ENCODE peak calls at places on chromosomes 6 and 20, in six cellular contexts. V is activated CD8-positive, alpha-beta T cell treated with anti-CD3 and anti-CD28 coated beads for 36 hours; H is BJ; I is HCT116; T is AG10803; L is ovary. P is an unnamed sample.

GRCh38 chr20:38277691-38278090 is 17.2 kb upstream of the KIAA1755 start:
- DNase-seq in V (no peak), H (no peak), I (no peak), T (no peak), L (no peak), P (no peak)

GRCh38 chr20:49234831-49235230 is 15.6 kb downstream of the DDX27 start:
- DNase-seq in V (no peak), H (no peak), I (no peak), T (no peak), L (no peak), P (no peak)

GRCh38 chr6:90631046-90631445 is 44.2 kb upstream of the MAP3K7 start:
- DNase-seq in V (no peak), H (no peak), I (no peak), T (no peak), L (no peak), P (no peak)

GRCh38 chr20:52422574-52423463 is 231.2 kb upstream of the ZFP64 start:
- DNase-seq in V (no peak), H (no peak), I (no peak), T (peak), L (no peak), P (no peak)

GRCh38 chr6:24480705-24481104 is 8.7 kb downstream of the GPLD1 start:
- DNase-seq in V (no peak), H (no peak), I (no peak), T (no peak), L (no peak), P (no peak)

GRCh38 chr6:104887350-104887749 is 27.6 kb upstream of the HACE1 start:
- DNase-seq in V (peak), H (no peak), I (no peak), T (peak), L (no peak), P (peak)

GRCh38 chr6:167708501-167709094 is 118.1 kb upstream of the AFDN start:
- DNase-seq in V (no peak), H (no peak), I (no peak), T (no peak), L (no peak), P (no peak)

GRCh38 chr20:9689041-9689440 is 149.8 kb downstream of the PAK5 start:
- DNase-seq in V (no peak), H (no peak), I (no peak), T (no peak), L (no peak), P (no peak)

GRCh38 chr6:167932468-167933276 is 64.8 kb upstream of the KIF25 start:
- DNase-seq in V (no peak), H (no peak), I (no peak), T (peak), L (no peak), P (no peak)

GRCh38 chr20:2538356-2538755 is 2.0 kb downstream of the TMC2 start:
- DNase-seq in V (no peak), H (no peak), I (no peak), T (no peak), L (no peak), P (no peak)

DNA sequence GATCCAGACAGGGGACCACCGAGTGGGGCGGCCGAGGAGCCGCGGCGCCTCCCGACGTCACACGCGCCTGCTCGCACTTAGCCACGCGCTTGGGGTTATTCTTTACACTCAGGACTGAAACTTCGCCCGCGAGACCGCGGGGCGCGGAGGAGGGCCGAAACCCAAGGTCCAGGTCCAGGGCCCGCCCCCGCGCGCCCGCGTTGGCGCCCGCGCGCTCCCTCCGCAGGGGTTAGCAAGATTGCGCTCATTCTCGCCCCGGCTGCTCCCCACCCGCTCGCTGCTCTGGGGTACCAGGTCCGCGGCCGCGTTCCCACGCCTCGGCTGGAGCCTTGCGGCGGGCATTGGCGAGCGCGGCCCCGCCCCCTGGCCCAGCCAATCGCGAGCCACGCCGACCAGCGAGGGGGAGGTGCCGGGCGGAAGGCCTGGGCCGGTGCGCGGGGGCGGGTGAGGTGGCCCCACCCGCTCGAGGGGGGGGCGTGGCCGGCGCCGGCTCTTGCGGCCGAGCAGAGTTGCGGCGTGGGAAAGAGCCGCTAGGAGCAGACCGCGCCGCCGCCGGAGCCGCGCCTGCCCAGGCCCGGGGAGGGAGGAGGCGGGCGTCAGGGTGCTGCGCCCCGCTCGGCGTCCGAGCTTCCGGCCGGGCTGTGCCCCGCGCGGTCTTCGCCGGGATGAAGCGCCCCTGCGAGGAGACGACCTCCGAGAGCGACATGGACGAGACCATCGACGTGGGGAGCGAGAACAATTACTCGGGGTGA is at the start of gene HEY2:
- DNase-seq in V (peak), H (peak), I (peak), T (peak), L (peak), P (peak)
- TF ChIP-seq CTCF in V (no peak), H (no peak), I (no peak), T (no peak), L (peak), P (no peak)

DNA sequence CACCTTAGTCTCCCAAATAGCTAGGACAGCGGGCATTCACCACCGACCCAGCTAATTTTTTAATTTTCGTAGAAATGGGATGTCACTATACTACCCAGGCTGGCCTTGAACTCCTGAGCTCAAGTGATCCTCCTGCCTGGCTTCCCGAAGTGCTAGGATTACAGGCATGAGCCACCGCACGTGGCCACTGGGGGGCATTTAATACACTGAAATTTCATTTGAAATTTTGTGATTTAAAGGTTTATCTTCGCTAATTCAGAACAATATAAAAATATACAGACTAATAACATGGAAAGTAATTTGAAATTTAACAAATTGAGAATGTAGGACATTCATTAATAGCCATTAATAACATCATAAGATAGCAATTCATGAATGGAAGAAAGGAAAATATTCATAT is 20.5 kb upstream of the TBC1D32 start:
- DNase-seq in V (no peak), H (no peak), I (no peak), T (no peak), L (no peak), P (no peak)
- TF ChIP-seq CTCF in V (peak), H (peak), I (peak), T (peak), L (no peak), P (peak)

DNA sequence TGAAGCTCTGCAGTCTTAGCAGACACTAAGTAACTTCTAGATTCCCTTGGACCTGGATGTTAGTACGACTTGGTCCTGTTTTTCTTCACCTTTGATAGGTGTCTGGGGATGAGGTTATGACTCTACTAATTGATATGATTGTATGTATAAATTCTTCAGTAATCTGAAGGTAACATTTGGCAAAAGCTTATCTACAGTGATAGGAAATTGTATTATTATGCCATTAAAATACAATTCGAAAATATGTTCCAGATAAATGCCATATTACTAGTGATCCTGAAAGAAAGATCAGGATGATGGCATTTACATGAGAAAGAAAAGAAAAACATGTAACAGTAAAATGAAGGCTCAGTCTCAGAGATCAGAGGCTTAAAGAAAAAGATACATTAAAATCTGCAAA is 663.5 kb downstream of the RFPL4B start:
- DNase-seq in V (no peak), H (no peak), I (no peak), T (no peak), L (no peak), P (no peak)
- TF ChIP-seq CTCF in V (no peak), H (no peak), I (no peak), T (no peak), L (no peak), P (no peak)

DNA sequence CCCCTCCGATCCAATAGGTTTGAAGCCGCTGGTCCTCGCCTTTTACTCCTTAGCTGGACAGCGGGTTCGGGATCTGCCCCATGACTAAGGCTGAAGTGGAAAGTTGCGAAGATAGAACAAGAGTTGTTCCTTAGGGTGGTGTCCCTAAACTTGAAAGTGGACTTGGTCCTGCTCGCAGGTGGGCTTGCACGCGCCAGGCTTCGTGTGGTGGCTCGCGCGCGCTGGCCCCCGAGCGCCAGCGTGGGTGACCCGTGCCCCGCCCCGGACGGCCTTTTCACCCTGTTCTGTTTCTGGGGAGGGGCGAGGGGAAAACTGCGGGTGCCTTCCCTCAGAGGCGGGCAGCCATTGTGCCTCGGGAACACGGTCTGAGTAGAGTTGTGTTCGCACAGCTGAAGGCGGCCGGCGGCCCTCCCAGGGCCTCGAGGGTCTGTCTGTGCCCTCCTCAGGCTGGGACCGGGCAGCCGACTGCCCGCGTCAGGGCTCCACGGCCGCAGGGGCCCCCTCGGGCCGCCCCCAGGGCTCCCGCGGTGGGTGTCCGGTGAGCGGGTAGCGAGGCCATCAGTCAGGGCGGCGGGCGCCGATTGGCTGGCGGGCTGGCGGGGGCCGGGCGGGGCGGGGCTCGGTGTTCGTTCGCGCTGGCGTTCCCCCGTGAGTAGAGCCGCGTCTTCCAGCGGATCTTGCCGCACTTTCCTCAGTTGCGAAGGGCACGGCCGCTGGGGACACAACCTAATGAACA is 33.0 kb downstream of the RREB1 start:
- DNase-seq in V (peak), H (no peak), I (peak), T (peak), L (peak), P (peak)
- TF ChIP-seq CTCF in V (no peak), H (no peak), I (no peak), T (no peak), L (no peak), P (no peak)

GRCh38 chr6:52576054-52576391 is 837 bp downstream of the TRAM2 start:
- DNase-seq in V (no peak), H (no peak), I (no peak), T (no peak), L (peak), P (no peak)

GRCh38 chr6:52577778-52578473 is 1.1 kb upstream of the TRAM2 start:
- DNase-seq in V (no peak), H (no peak), I (no peak), T (no peak), L (no peak), P (no peak)

GRCh38 chr6:52575490-52575868 is 1.4 kb downstream of the TRAM2 start:
- DNase-seq in V (no peak), H (no peak), I (no peak), T (peak), L (no peak), P (no peak)

GRCh38 chr6:52576392-52577021 is 353 bp downstream of the TRAM2 start:
- DNase-seq in V (peak), H (no peak), I (peak), T (peak), L (peak), P (peak)

GRCh38 chr6:52577022-52577777 is at the start of gene TRAM2:
- DNase-seq in V (peak), H (no peak), I (peak), T (peak), L (peak), P (peak)
- TF ChIP-seq CTCF in V (no peak), H (peak), I (no peak), T (peak), L (peak), P (peak)

DNA sequence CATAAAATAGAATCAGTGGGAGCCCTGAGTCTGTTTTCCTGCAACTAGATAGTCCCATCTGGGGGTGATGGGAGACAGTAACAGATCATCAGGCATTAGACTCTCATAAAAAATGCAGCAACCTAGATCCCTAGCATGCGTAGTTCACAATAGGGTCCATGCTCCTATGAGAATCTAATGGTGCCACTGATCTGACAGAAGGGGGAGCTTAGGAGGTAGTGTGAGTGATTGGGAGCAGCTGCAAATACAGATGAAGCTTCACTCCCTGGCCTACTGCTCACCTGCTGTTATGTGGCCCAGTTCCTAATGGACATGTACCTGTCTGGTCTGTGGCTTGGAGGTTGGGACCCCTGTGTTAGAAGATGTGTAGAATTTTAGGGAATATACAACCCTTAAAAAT is 904.5 kb upstream of the EPHA7 start:
- DNase-seq in V (no peak), H (no peak), I (no peak), T (no peak), L (no peak), P (no peak)
- TF ChIP-seq CTCF in V (no peak), H (no peak), I (no peak), T (no peak), L (no peak), P (peak)

DNA sequence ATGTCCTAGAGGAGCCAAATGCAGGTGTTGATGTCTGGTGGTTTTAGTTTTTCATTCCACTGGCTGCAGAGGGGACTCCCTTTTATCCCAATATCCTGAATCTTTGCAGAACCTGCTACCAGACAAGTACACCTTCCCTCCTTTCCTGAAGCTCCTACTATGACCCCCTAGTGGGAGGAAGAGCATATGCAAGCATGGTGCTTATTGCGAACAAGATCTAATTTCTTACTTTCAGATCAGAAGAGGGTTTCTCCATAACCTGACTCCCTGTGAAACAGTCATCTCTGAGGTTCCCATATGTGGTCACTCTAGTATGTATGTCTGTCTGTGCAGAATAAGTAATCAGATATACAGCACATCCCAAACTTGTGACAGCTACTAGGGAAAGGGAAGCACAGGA is 277.2 kb downstream of the ARHGAP18 start:
- DNase-seq in V (no peak), H (no peak), I (peak), T (no peak), L (no peak), P (no peak)
- TF ChIP-seq CTCF in V (no peak), H (peak), I (peak), T (no peak), L (no peak), P (peak)

DNA sequence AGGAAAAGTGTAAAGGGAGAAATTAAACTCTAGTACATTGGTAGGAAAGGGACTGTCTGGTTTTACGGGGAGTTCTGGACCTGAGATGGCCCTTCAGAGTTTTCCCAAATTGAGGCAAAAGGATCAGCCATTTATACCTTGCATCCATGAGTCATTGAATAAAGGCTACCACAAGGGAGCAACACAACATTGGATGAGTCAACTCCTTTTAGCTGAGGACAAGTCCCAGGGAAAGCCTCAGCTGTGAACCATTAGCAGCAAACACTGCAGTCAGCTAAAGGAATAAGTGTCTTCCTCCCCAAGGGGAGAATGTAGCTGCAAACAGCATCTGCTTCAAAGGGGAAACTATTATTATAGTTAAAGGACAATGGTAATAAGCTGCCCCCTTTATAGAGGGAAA is 468.7 kb upstream of the ID4 start:
- DNase-seq in V (no peak), H (peak), I (peak), T (peak), L (no peak), P (no peak)
- TF ChIP-seq CTCF in V (no peak), H (no peak), I (no peak), T (peak), L (no peak), P (no peak)

P was measured in GM13977.